ENCODE peak calls at places on chromosomes 7 and 10, in eight cellular contexts. B, H, L, X, U, S, G and E are unnamed samples.

GRCh38 chr7:5633161-5634106 is 148.0 kb downstream of the RNF216 start:
- DNase-seq in B (no peak), H (no peak), L (no peak), X (no peak), U (no peak), S (no peak), G (no peak), E (peak; percentile 32)

GRCh38 chr7:131502810-131503545 is 53.5 kb downstream of the PODXL start:
- DNase-seq in B (no peak), H (no peak), L (peak; percentile 49), X (no peak), U (no peak), S (peak; percentile 10), G (peak; percentile 20), E (peak; percentile 21)

GRCh38 chr10:13792011-13792410 is 205.2 kb downstream of the PRPF18 start:
- DNase-seq in B (no peak), H (peak; percentile 19), L (no peak), X (no peak), U (no peak), S (no peak), G (no peak), E (no peak)

GRCh38 chr7:131111081-131111576 is 216.5 kb upstream of the MKLN1 start:
- DNase-seq in B (no peak), H (peak; percentile 27), L (peak; percentile 90), X (peak; percentile 75), U (no peak), S (peak; percentile 40), G (no peak), E (peak; percentile 73)

GRCh38 chr7:148982596-148983219 is 45.6 kb downstream of the PDIA4 start:
- DNase-seq in B (no peak), H (no peak), L (peak; percentile 53), X (peak; percentile 77), U (no peak), S (no peak), G (no peak), E (peak; percentile 77)

GRCh38 chr10:103856497-103857175 is 1.3 kb upstream of the SH3PXD2A start:
- DNase-seq in B (no peak), H (no peak), L (no peak), X (no peak), U (no peak), S (no peak), G (no peak), E (no peak)

GRCh38 chr10:113297226-113297625 is 255.6 kb upstream of the HABP2 start:
- DNase-seq in B (no peak), H (peak; percentile 1), L (peak; percentile 14), X (no peak), U (no peak), S (no peak), G (no peak), E (peak; percentile 69)

GRCh38 chr7:41188163-41189130 is 514.4 kb downstream of the INHBA start:
- DNase-seq in B (no peak), H (peak; percentile 30), L (peak; percentile 88), X (no peak), U (no peak), S (no peak), G (peak; percentile 73), E (peak; percentile 74)

GRCh38 chr10:33819206-33819605 is 484.7 kb upstream of the NRP1 start:
- DNase-seq in B (no peak), H (no peak), L (no peak), X (no peak), U (no peak), S (no peak), G (no peak), E (peak; percentile 19)

GRCh38 chr7:106216517-106217088 is 68.2 kb downstream of the NAMPT start:
- DNase-seq in B (no peak), H (peak; percentile 33), L (peak; percentile 97), X (no peak), U (no peak), S (peak; percentile 34), G (peak; percentile 88), E (peak; percentile 94)

GRCh38 chr10:16986406-16987128 is 143.0 kb downstream of the CUBN start:
- DNase-seq in B (no peak), H (no peak), L (peak; percentile 88), X (no peak), U (no peak), S (no peak), G (no peak), E (peak; percentile 79)

GRCh38 chr10:52004342-52004949 is 305.1 kb upstream of the CSTF2T start:
- DNase-seq in B (no peak), H (peak; percentile 6), L (peak; percentile 67), X (peak; percentile 0), U (no peak), S (no peak), G (peak; percentile 34), E (peak; percentile 84)

GRCh38 chr10:87547734-87548311 is 43.1 kb downstream of the MINPP1 start:
- DNase-seq in B (no peak), H (no peak), L (peak; percentile 91), X (no peak), U (no peak), S (no peak), G (peak; percentile 93), E (peak; percentile 67)

GRCh38 chr7:30159153-30159552 is 24.4 kb downstream of the MTURN start:
- DNase-seq in B (no peak), H (no peak), L (no peak), X (no peak), U (no peak), S (no peak), G (no peak), E (no peak)

GRCh38 chr7:29486191-29486700 is 77.4 kb upstream of the PRR15 start:
- DNase-seq in B (no peak), H (no peak), L (no peak), X (no peak), U (no peak), S (no peak), G (no peak), E (no peak)

GRCh38 chr7:15620491-15621185 is 58.8 kb upstream of the AGMO start:
- DNase-seq in B (no peak), H (no peak), L (no peak), X (no peak), U (no peak), S (no peak), G (no peak), E (peak; percentile 5)

GRCh38 chr10:24305551-24306506 is 96.9 kb downstream of the KIAA1217 start:
- DNase-seq in B (no peak), H (no peak), L (peak; percentile 47), X (no peak), U (no peak), S (no peak), G (no peak), E (no peak)

GRCh38 chr10:132701099-132701845 is 84.7 kb downstream of the NKX6-2 start:
- DNase-seq in B (no peak), H (no peak), L (no peak), X (no peak), U (no peak), S (no peak), G (no peak), E (no peak)

GRCh38 chr10:50850576-50851340 is 34.7 kb downstream of the A1CF start:
- DNase-seq in B (no peak), H (no peak), L (no peak), X (no peak), U (no peak), S (no peak), G (peak; percentile 49), E (no peak)

GRCh38 chr7:66518151-66518691 is 110.5 kb upstream of the KCTD7 start:
- DNase-seq in B (no peak), H (no peak), L (no peak), X (no peak), U (no peak), S (no peak), G (no peak), E (no peak)

GRCh38 chr7:1716263-1717094 is 46.4 kb downstream of the ELFN1 start:
- DNase-seq in B (no peak), H (peak; percentile 77), L (peak; percentile 40), X (peak; percentile 42), U (no peak), S (no peak), G (no peak), E (no peak)

GRCh38 chr10:122018951-122019413 is 30.0 kb downstream of the TACC2 start:
- DNase-seq in B (no peak), H (peak; percentile 7), L (no peak), X (no peak), U (no peak), S (peak; percentile 35), G (no peak), E (no peak)

GRCh38 chr7:150420242-150420641 is 30.2 kb upstream of the GIMAP8 start:
- DNase-seq in B (no peak), H (no peak), L (no peak), X (no peak), U (no peak), S (no peak), G (no peak), E (no peak)

GRCh38 chr7:151800861-151801260 is 76.1 kb downstream of the PRKAG2 start:
- DNase-seq in B (no peak), H (no peak), L (no peak), X (no peak), U (no peak), S (no peak), G (no peak), E (no peak)

GRCh38 chr10:13672505-13672904 is 85.7 kb downstream of the PRPF18 start:
- DNase-seq in B (no peak), H (no peak), L (no peak), X (no peak), U (no peak), S (no peak), G (no peak), E (no peak)

GRCh38 chr10:78588194-78588811 is 480.5 kb upstream of the ZMIZ1 start:
- DNase-seq in B (no peak), H (no peak), L (peak; percentile 87), X (no peak), U (no peak), S (peak; percentile 16), G (peak; percentile 93), E (peak; percentile 37)

GRCh38 chr7:54091322-54091721 is 450.9 kb upstream of the VSTM2A start:
- DNase-seq in B (no peak), H (no peak), L (no peak), X (no peak), U (no peak), S (no peak), G (no peak), E (no peak)

GRCh38 chr7:2729893-2730716 is 42.1 kb downstream of the AMZ1 start:
- DNase-seq in B (no peak), H (no peak), L (peak; percentile 74), X (no peak), U (no peak), S (no peak), G (no peak), E (no peak)

GRCh38 chr10:22723343-22723779 is 9.0 kb upstream of the PIP4K2A start:
- DNase-seq in B (no peak), H (no peak), L (no peak), X (no peak), U (no peak), S (no peak), G (no peak), E (no peak)

GRCh38 chr10:80477813-80478212 is 23.7 kb downstream of the TSPAN14 start:
- DNase-seq in B (no peak), H (no peak), L (peak; percentile 92), X (no peak), U (no peak), S (no peak), G (peak; percentile 87), E (peak; percentile 52)

GRCh38 chr10:49025347-49025983 is 85.8 kb upstream of the LRRC18 start:
- DNase-seq in B (no peak), H (no peak), L (no peak), X (no peak), U (no peak), S (no peak), G (no peak), E (no peak)

GRCh38 chr10:53209941-53210611 is 437.5 kb upstream of the MBL2 start:
- DNase-seq in B (no peak), H (no peak), L (peak; percentile 4), X (peak; percentile 3), U (no peak), S (peak; percentile 0), G (no peak), E (peak; percentile 5)

GRCh38 chr10:78456649-78457400 is 423.2 kb downstream of the RPS24 start:
- DNase-seq in B (no peak), H (no peak), L (no peak), X (no peak), U (no peak), S (no peak), G (no peak), E (no peak)

GRCh38 chr10:130746311-130746710 is 565.2 kb downstream of the TCERG1L start:
- DNase-seq in B (no peak), H (no peak), L (no peak), X (no peak), U (no peak), S (no peak), G (no peak), E (no peak)